ENCODE peak calls at places on chromosomes 2 and 18, in eight cellular contexts. X, F, J, M, N, V, B and W are unnamed samples.

GRCh38 chr2:13533524-13533922 is 816.8 kb downstream of the TRIB2 start:
- DNase-seq in N (no peak), F (no peak), B (no peak), M (no peak), V (no peak), X (no peak), J (no peak), W (no peak)

GRCh38 chr18:67733094-67733493 is 216.6 kb upstream of the DSEL start:
- DNase-seq in J (no peak), X (no peak), V (peak), B (no peak), F (no peak), M (no peak), N (no peak), W (no peak)

GRCh38 chr2:180564051-180564450 is 416.4 kb upstream of the UBE2E3 start:
- DNase-seq in F (no peak), N (no peak), X (no peak), M (no peak), B (no peak), V (no peak), J (no peak), W (no peak)

GRCh38 chr2:147094077-147094476 is 750.8 kb upstream of the ACVR2A start:
- DNase-seq in X (no peak), J (no peak), V (no peak), F (no peak), B (no peak), M (no peak), N (no peak), W (no peak)

GRCh38 chr2:133674433-133675331 is 106.4 kb upstream of the NCKAP5 start:
- DNase-seq in X (peak), V (peak), F (no peak), B (no peak), J (peak), M (no peak), N (peak), W (no peak)

GRCh38 chr2:51657849-51658248 is 625.9 kb upstream of the NRXN1 start:
- DNase-seq in M (no peak), F (no peak), N (no peak), B (no peak), X (no peak), V (no peak), J (no peak), W (no peak)

GRCh38 chr2:9631976-9632700 is 1.3 kb upstream of the YWHAQ start:
- DNase-seq in X (no peak), B (no peak), J (no peak), V (peak), M (no peak), N (no peak), F (no peak), W (peak)

GRCh38 chr2:152335016-152335850 is at the start of gene FMNL2:
- DNase-seq in M (no peak), V (peak), X (peak), J (peak), B (peak), F (no peak), N (peak), W (peak)

GRCh38 chr2:110678457-110679336 is 834 bp upstream of the BUB1 start:
- DNase-seq in F (peak), X (peak), J (peak), B (no peak), N (peak), V (peak), M (no peak), W (peak)

GRCh38 chr18:48893061-48893558 is 57.7 kb downstream of the SMAD7 start:
- DNase-seq in X (no peak), B (no peak), M (no peak), F (no peak), V (no peak), N (peak), J (no peak), W (no peak)

GRCh38 chr18:59629894-59630293 is 67.3 kb downstream of the CCBE1 start:
- DNase-seq in V (no peak), M (no peak), F (no peak), J (no peak), N (peak), B (no peak), X (no peak), W (no peak)